ENCODE peak calls at places on chromosomes 1 and 21, in five cellular contexts. K is transverse colon, M is ovary, G is GM12878, X is sigmoid colon. S is an unnamed sample.
A peak's percentile ranks its signal among the peaks of the same experiment; 100 is the strongest.

GRCh38 chr21:31409849-31410762 is 66.0 kb upstream of the TIAM1 start:
- DNase-seq in K (no peak), M (no peak), G (no peak), X (no peak), S (no peak)

GRCh38 chr1:115436596-115436995 is 98.5 kb upstream of the NGF start:
- DNase-seq in K (no peak), M (no peak), G (no peak), X (no peak), S (no peak)

GRCh38 chr1:34929497-34929852 is at the start of gene DLGAP3:
- DNase-seq in K (no peak), M (no peak), G (no peak), X (no peak), S (no peak)

GRCh38 chr1:43664369-43664768 is 14.4 kb downstream of the KDM4A start:
- DNase-seq in K (no peak), M (no peak), G (peak; percentile 36), X (no peak), S (no peak)

GRCh38 chr1:112712701-112713128 is 2.4 kb downstream of the PPM1J start:
- DNase-seq in K (no peak), M (peak; percentile 19), G (no peak), X (no peak), S (no peak)

GRCh38 chr21:34029724-34030528 is 43.5 kb upstream of the MRPS6 start:
- DNase-seq in K (peak; percentile 36), M (no peak), G (peak; percentile 87), X (no peak), S (peak; percentile 33)

GRCh38 chr1:168714012-168714411 is 15.0 kb downstream of the DPT start:
- DNase-seq in K (peak; percentile 86), M (no peak), G (no peak), X (no peak), S (no peak)

GRCh38 chr1:9476790-9477463 is 62.3 kb upstream of the SLC25A33 start:
- DNase-seq in K (no peak), M (no peak), G (no peak), X (no peak), S (no peak)

GRCh38 chr1:55215194-55216021 is at the start of gene USP24:
- DNase-seq in K (peak; percentile 88), M (peak; percentile 78), G (no peak), X (peak; percentile 83), S (peak; percentile 91)

GRCh38 chr21:14403681-14404318 is 20.9 kb upstream of the HSPA13 start:
- DNase-seq in K (no peak), M (no peak), G (peak; percentile 9), X (no peak), S (no peak)

GRCh38 chr1:209768354-209768774 is 12.5 kb downstream of the TRAF3IP3 start:
- DNase-seq in K (peak; percentile 77), M (no peak), G (peak; percentile 84), X (no peak), S (peak; percentile 55)

GRCh38 chr1:163273766-163274441 is 47.9 kb upstream of the NUF2 start:
- DNase-seq in K (no peak), M (no peak), G (no peak), X (no peak), S (no peak)

GRCh38 chr1:151611288-151611790 is 511 bp upstream of the SNX27 start:
- DNase-seq in K (peak; percentile 14), M (no peak), G (no peak), X (peak; percentile 80), S (peak; percentile 30)

GRCh38 chr1:199010933-199011332 is 372.1 kb downstream of the PTPRC start:
- DNase-seq in K (no peak), M (no peak), G (no peak), X (no peak), S (no peak)

GRCh38 chr1:114114751-114115104 is 38.9 kb downstream of the SYT6 start:
- DNase-seq in K (no peak), M (no peak), G (no peak), X (no peak), S (no peak)

GRCh38 chr1:155062702-155063411 is 683 bp upstream of the EFNA4 start:
- DNase-seq in K (peak; percentile 84), M (peak; percentile 52), G (no peak), X (no peak), S (peak; percentile 69)

GRCh38 chr1:160245420-160245819 is 16.9 kb downstream of the DCAF8 start:
- DNase-seq in K (no peak), M (no peak), G (no peak), X (no peak), S (no peak)

GRCh38 chr21:38352536-38353219 is 95.9 kb downstream of the KCNJ15 start:
- DNase-seq in K (peak; percentile 59), M (no peak), G (no peak), X (no peak), S (peak; percentile 79)

GRCh38 chr1:66415830-66416229 is 118.1 kb upstream of the SGIP1 start:
- DNase-seq in K (no peak), M (no peak), G (no peak), X (no peak), S (no peak)

GRCh38 chr1:117740461-117740860 is 134.6 kb downstream of the TENT5C start:
- DNase-seq in K (no peak), M (no peak), G (no peak), X (no peak), S (no peak)

GRCh38 chr1:21168444-21168843 is 8.3 kb downstream of the EIF4G3 start:
- DNase-seq in K (no peak), M (no peak), G (no peak), X (no peak), S (no peak)

GRCh38 chr1:97907886-97908285 is 12.9 kb downstream of the DPYD start:
- DNase-seq in K (no peak), M (no peak), G (no peak), X (no peak), S (no peak)

GRCh38 chr1:71193153-71193552 is 112.3 kb upstream of the ZRANB2 start:
- DNase-seq in K (no peak), M (peak; percentile 47), G (no peak), X (no peak), S (no peak)

GRCh38 chr1:160144921-160145320 is 6.5 kb upstream of the ATP1A4 start:
- DNase-seq in K (no peak), M (no peak), G (no peak), X (no peak), S (no peak)

GRCh38 chr1:207998691-207999090 is 87.8 kb upstream of the CD34 start:
- DNase-seq in K (no peak), M (no peak), G (no peak), X (no peak), S (no peak)

GRCh38 chr1:211606914-211607751 is 28.2 kb upstream of the SLC30A1 start:
- DNase-seq in K (peak; percentile 41), M (no peak), G (peak; percentile 35), X (no peak), S (no peak)

GRCh38 chr1:30942326-30942978 is 33.9 kb upstream of the SDC3 start:
- DNase-seq in K (no peak), M (no peak), G (no peak), X (no peak), S (no peak)

GRCh38 chr1:2311184-2312032 is 79.9 kb downstream of the MORN1 start:
- DNase-seq in K (peak; percentile 76), M (peak; percentile 71), G (no peak), X (peak; percentile 91), S (peak; percentile 70)

GRCh38 chr1:208977861-208978260 is 605.7 kb upstream of the CAMK1G start:
- DNase-seq in K (no peak), M (no peak), G (no peak), X (no peak), S (no peak)

GRCh38 chr1:43933386-43934278 is at the start of gene ARTN:
- DNase-seq in K (peak; percentile 63), M (no peak), G (no peak), X (no peak), S (peak; percentile 35)

GRCh38 chr1:222325506-222325905 is 222.4 kb downstream of the HHIPL2 start:
- DNase-seq in K (no peak), M (no peak), G (no peak), X (no peak), S (no peak)

GRCh38 chr1:52365091-52365745 is 787 bp downstream of the CC2D1B start:
- DNase-seq in K (peak; percentile 66), M (peak; percentile 50), G (no peak), X (peak; percentile 87), S (peak; percentile 47)

GRCh38 chr1:52366517-52366827 is 467 bp upstream of the CC2D1B start:
- DNase-seq in K (no peak), M (no peak), G (no peak), X (no peak), S (no peak)

GRCh38 chr1:52367272-52367671 is 1.3 kb upstream of the CC2D1B start:
- DNase-seq in K (no peak), M (no peak), G (no peak), X (no peak), S (no peak)

GRCh38 chr1:52364235-52364839 is 1.7 kb downstream of the CC2D1B start:
- DNase-seq in K (no peak), M (peak; percentile 47), G (no peak), X (no peak), S (no peak)

GRCh38 chr1:52365746-52366516 is at the start of gene CC2D1B:
- DNase-seq in K (peak; percentile 99), M (peak; percentile 99), G (peak; percentile 94), X (peak; percentile 99), S (peak; percentile 99)
- TF ChIP-seq EP300 in K (peak; percentile 15), M (no peak), G (no peak), X (no peak), S (no peak)

DNA sequence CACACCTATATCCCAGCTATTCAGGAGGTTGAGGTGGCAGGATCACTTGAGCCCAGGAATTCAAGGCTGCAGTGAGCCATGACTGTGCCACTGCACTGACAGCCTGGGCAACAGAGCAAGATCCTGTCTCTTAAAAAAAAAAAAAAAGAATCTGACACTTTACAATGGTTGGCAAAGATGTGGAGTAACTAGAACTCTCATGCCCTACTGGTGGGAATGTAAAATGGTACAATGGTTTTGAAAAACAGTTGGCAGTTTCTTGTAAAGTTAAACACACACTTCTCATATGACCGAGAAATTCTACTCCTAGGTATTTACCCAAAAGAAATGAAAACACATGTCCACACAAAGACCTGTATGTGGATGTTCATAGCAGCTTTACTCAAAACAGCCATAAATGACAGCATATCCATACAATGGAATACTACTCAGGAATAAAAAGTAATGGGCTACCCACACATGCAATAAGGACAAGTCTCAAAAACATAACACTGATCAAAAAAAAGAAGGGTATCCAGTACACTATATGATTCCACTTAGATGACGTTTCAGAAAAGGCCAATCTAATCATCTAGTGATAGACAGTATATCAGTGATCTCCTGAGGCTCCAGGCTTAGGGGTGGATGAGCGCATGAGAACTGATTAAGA is 58.1 kb downstream of the HLCS start:
- DNase-seq in K (no peak), M (no peak), G (no peak), X (no peak), S (no peak)
- TF ChIP-seq CTCF in K (no peak), M (no peak), G (no peak), X (no peak), S (no peak)

GRCh38 chr21:26795866-26796329 is 49.3 kb downstream of the ADAMTS1 start:
- DNase-seq in K (peak; percentile 63), M (peak; percentile 95), G (no peak), X (peak; percentile 90), S (peak; percentile 32)
- TF ChIP-seq EP300 in K (no peak), M (peak; percentile 67), G (no peak), X (peak; percentile 66), S (peak; percentile 49)

DNA sequence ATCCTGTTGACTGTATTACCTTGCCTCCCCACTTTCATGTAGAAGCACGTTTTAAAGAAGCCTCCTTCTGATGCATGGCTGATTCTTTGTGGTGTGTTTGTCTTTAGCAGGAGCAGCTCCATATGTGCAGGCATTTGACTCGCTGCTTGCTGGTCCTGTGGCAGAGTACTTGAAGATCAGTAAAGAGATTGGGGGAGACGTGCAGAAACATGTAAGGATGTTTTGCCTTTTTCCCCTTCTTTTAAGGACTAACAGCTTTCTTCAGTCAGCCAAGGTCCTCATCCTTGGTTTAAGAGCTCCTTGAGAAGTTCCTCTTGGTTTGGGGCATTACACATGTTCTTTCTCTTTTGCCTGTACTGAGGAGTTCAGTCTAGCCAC is 19.4 kb downstream of the CAP1 start:
- DNase-seq in K (no peak), M (no peak), G (no peak), X (no peak), S (no peak)
- TF ChIP-seq CTCF in K (no peak), M (no peak), G (no peak), X (no peak), S (no peak)

S was measured in stomach.